ENCODE peak calls at places on chromosomes 7 and 10, in eight cellular contexts. Z is endodermal cell; L is heart right ventricle; U is CD8-positive, alpha-beta T cell; Q is body of pancreas; P is lung; T is cardiac muscle cell; N is heart left ventricle. O is an unnamed sample. For H3K27me3, the result is how much of the 10 kb centered on the place peaks cover.

GRCh38 chr7:13874783-13875182 is 114.7 kb downstream of the ETV1 start:
- DNase-seq in Z (no peak), L (no peak), U (no peak), Q (no peak), P (no peak), T (peak), N (no peak), O (no peak)

GRCh38 chr7:130909881-130910672 is 176.1 kb upstream of the KLF14 start:
- DNase-seq in Z (no peak), L (no peak), U (no peak), Q (no peak), P (no peak), T (peak), N (no peak), O (no peak)

GRCh38 chr10:78777466-78778256 is 291.1 kb upstream of the ZMIZ1 start:
- DNase-seq in Z (peak), L (peak), U (no peak), Q (peak), P (no peak), T (peak), N (peak), O (peak)

GRCh38 chr10:34674169-34674568 is 140.9 kb downstream of the PARD3 start:
- DNase-seq in Z (no peak), L (no peak), U (no peak), Q (no peak), P (no peak), T (no peak), N (no peak), O (no peak)

GRCh38 chr7:9013940-9014339 is 580.5 kb downstream of the NXPH1 start:
- DNase-seq in Z (peak), L (no peak), U (no peak), Q (no peak), P (no peak), T (no peak), N (no peak), O (no peak)

GRCh38 chr7:142356166-142356565 is 98.3 kb upstream of the PRSS58 start:
- DNase-seq in Z (no peak), L (no peak), U (no peak), Q (no peak), P (no peak), T (no peak), N (no peak), O (no peak)

GRCh38 chr10:79275431-79275851 is 71.8 kb upstream of the PPIF start:
- DNase-seq in Z (no peak), L (peak), U (no peak), Q (no peak), P (no peak), T (no peak), N (peak), O (peak)

GRCh38 chr10:12504628-12505027 is 155.3 kb downstream of the CAMK1D start:
- DNase-seq in Z (peak), L (no peak), U (no peak), Q (no peak), P (no peak), T (no peak), N (no peak), O (peak)

GRCh38 chr10:121886181-121886580 is 41.6 kb downstream of the ATE1 start:
- DNase-seq in Z (no peak), L (no peak), U (no peak), Q (no peak), P (no peak), T (no peak), N (no peak), O (no peak)

GRCh38 chr7:85840532-85840931 is 653.7 kb upstream of the SEMA3D start:
- DNase-seq in Z (no peak), L (no peak), U (no peak), Q (no peak), P (no peak), T (peak), N (no peak), O (no peak)

GRCh38 chr10:70765794-70766594 is 19.2 kb downstream of the TBATA start:
- DNase-seq in Z (no peak), L (no peak), U (no peak), Q (no peak), P (no peak), T (no peak), N (no peak), O (no peak)

GRCh38 chr7:98872328-98872924 is 2.6 kb upstream of the TMEM130 start:
- DNase-seq in Z (peak), L (no peak), U (no peak), Q (no peak), P (no peak), T (no peak), N (no peak), O (no peak)

GRCh38 chr10:108583827-108584226 is 1339.5 kb downstream of the XPNPEP1 start:
- DNase-seq in Z (no peak), L (no peak), U (no peak), Q (no peak), P (no peak), T (no peak), N (no peak), O (no peak)

DNA sequence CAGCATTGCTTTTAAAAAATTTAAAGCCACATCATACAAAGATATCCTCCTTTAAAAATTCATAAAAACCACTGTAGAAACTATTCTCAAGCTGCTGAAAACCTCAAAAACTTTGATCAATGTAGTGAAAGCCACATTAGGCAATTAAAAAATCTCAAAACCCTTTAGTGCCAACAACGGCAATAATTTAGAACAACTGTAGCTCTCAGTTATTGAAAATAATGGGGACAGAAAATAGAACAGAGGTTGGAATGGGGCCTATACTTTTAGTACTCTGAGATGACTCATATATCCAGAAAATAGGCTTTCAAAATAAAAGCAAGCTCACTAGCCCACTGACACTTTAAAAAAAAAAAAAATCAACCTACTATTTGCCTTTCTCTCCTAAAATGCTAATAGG is 87.5 kb downstream of the GSAP start:
- DNase-seq in Z (no peak), L (no peak), U (no peak), Q (no peak), P (no peak), T (peak), N (no peak), O (no peak)
- H3K27ac ChIP-seq in Z (no peak), L (peak), U (no peak), Q (no peak), P (no peak), T (no peak), N (no peak), O (no peak)

GRCh38 chr7:29196971-29197370 is 2.4 kb downstream of the CHN2 start:
- DNase-seq in Z (no peak), L (no peak), U (no peak), Q (no peak), P (no peak), T (no peak), N (no peak), O (no peak)
- H3K27me3 ChIP-seq in Z (under half), L (under half), U (under half), Q (under half), P (under half), T (half or more), N (under half), O (under half)

GRCh38 chr10:110613341-110613995 is 30.7 kb upstream of the RBM20 start:
- DNase-seq in Z (no peak), L (no peak), U (no peak), Q (no peak), P (no peak), T (no peak), N (no peak), O (no peak)
- H3K4me3 ChIP-seq in Z (no peak), L (no peak), U (no peak), Q (no peak), P (no peak), T (no peak), N (no peak), O (no peak)

DNA sequence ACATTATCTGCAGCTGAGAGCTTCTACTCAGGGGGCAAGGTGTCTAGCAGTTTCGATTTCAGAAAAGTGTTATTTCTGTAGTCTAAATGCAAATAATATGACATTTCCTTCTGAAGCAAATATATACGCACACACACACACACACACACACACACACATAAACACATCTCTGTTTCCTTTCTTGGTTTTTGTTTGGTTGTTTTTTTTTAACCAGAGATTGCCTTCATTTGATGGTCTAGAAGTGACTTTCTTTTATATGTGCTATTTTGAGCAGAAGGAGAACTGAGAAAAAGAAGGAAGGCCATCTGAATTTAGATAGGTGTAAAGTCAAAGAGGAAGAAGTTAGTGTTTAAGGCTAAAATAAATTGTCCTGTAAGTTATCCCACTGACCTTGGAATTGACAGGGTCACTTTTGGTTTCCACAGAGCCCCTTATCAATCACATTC is 142.2 kb downstream of the TRIL start:
- DNase-seq in Z (no peak), L (no peak), U (no peak), Q (no peak), P (no peak), T (no peak), N (no peak), O (no peak)
- H3K27ac ChIP-seq in Z (no peak), L (no peak), U (no peak), Q (no peak), P (no peak), T (no peak), N (no peak), O (no peak)